ENCODE peak calls at places on chromosomes 13 and 19, in eight cellular contexts. P is cardiac muscle cell, N is psoas muscle, K is PC-3, W is uterus, O is HCT116, E is WERI-Rb-1, S is tibial nerve. U is an unnamed sample.

GRCh38 chr13:103055166-103055565 is 11.1 kb downstream of the SLC10A2 start:
- DNase-seq in P (no peak), N (no peak), K (no peak), W (no peak), O (no peak), E (no peak), S (no peak), U (no peak)

GRCh38 chr19:32876236-32876918 is 6.8 kb upstream of the SLC7A9 start:
- DNase-seq in P (no peak), N (no peak), K (no peak), W (no peak), O (no peak), E (no peak), S (no peak), U (no peak)

GRCh38 chr13:32503727-32504126 is 34.9 kb downstream of the N4BP2L2 start:
- DNase-seq in P (no peak), N (no peak), K (no peak), W (no peak), O (no peak), E (no peak), S (no peak), U (no peak)

GRCh38 chr13:91351980-91352379 is 4.5 kb downstream of the MIR17HG start:
- DNase-seq in P (no peak), N (no peak), K (no peak), W (no peak), O (no peak), E (no peak), S (no peak), U (no peak)

GRCh38 chr19:32831611-32832010 is 38.0 kb downstream of the SLC7A9 start:
- DNase-seq in P (no peak), N (no peak), K (no peak), W (no peak), O (no peak), E (no peak), S (no peak), U (no peak)

GRCh38 chr13:106567421-106568224 is at the start of gene ARGLU1:
- DNase-seq in P (peak; percentile 95), N (peak; percentile 97), K (peak; percentile 89), W (peak; percentile 92), O (no peak), E (peak; percentile 98), S (peak; percentile 91), U (peak; percentile 94)

GRCh38 chr13:48431987-48432615 is 19.2 kb upstream of the LPAR6 start:
- DNase-seq in P (no peak), N (no peak), K (no peak), W (no peak), O (no peak), E (no peak), S (no peak), U (no peak)

GRCh38 chr19:1521636-1522035 is 2.2 kb upstream of the PLK5 start:
- DNase-seq in P (no peak), N (no peak), K (no peak), W (no peak), O (no peak), E (no peak), S (no peak), U (no peak)

GRCh38 chr13:85586422-85586831 is 212.8 kb downstream of the SLITRK6 start:
- DNase-seq in P (no peak), N (no peak), K (peak; percentile 97), W (no peak), O (no peak), E (no peak), S (no peak), U (no peak)

GRCh38 chr19:36041831-36042230 is 9.2 kb upstream of the CLIP3 start:
- DNase-seq in P (peak; percentile 8), N (no peak), K (peak; percentile 9), W (peak; percentile 63), O (no peak), E (no peak), S (no peak), U (no peak)

GRCh38 chr19:44800461-44800860 is 8.4 kb upstream of the BCAM start:
- DNase-seq in P (peak; percentile 91), N (peak; percentile 92), K (peak; percentile 69), W (peak; percentile 86), O (no peak), E (peak; percentile 91), S (peak; percentile 86), U (peak; percentile 82)
- H3K27ac ChIP-seq in P (peak overlapping the region; percentile 6), N (no peak overlapping the region), K (no peak overlapping the region), W (no peak overlapping the region), O (no peak overlapping the region), E (no peak overlapping the region), S (peak overlapping the region; percentile 29), U (no peak overlapping the region)

DNA sequence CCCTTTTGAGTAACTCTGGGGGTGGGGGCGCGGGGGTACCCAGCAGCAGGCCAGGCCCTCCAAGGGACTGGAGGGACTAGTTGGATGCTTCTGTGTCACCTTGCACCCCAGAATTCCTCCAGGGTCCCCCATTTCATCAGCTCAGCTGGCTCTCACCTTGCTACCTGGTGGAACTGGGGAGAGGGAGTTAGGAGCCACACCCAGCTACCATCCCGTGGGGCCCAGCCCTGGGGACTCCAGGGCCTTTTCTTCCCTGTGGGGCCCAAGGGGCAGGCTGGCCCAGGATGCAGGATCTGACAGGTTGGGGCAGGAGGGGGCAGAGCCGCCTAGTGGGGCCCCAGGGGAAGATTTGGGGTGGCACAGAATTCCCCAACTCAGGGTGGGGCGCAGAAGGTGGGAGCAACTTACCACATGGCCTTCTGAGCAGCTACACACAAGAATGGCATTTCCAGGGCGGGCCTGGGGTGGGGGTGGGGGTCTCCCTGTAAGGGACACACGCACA is 32.8 kb upstream of the NANOS3 start:
- DNase-seq in P (no peak), N (no peak), K (no peak), W (no peak), O (no peak), E (no peak), S (no peak), U (no peak)
- TF ChIP-seq CTCF in P (no peak), N (no peak), K (no peak), W (no peak), O (no peak), E (no peak), S (no peak), U (no peak)

DNA sequence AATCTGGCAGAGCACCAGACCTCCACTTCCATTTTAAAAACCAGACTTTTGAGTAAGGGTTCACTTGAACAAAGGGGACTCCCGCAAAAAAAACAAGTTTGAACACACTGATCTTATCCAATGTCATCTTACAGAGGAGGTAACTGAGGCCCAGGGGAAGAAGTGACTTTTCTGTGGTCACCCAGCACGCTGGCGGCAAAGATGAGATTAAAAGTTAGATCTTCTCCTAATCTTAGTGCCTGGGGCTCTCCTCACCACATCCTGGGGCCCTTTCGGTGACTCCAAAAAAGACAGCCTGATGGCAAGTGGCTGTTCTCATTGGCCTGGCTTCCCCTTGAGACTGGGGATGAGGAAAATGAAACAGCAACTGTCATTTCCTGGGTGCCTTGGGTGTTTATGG is 101.8 kb upstream of the ZNF98 start:
- DNase-seq in P (no peak), N (no peak), K (no peak), W (no peak), O (no peak), E (no peak), S (no peak), U (no peak)
- H3K9me3 ChIP-seq in P (no peaks in the 10 kb centered on the region), N (no peaks in the 10 kb centered on the region), K (peaks cover 11% of the 10 kb centered on the region), W (no peaks in the 10 kb centered on the region), O (peaks cover 8% of the 10 kb centered on the region), E (no peaks in the 10 kb centered on the region), S (no peaks in the 10 kb centered on the region), U (peaks cover 12% of the 10 kb centered on the region)

GRCh38 chr19:10740798-10741197 is 22.9 kb downstream of the DNM2 start:
- DNase-seq in P (no peak), N (no peak), K (peak; percentile 59), W (no peak), O (no peak), E (no peak), S (no peak), U (no peak)
- H3K27ac ChIP-seq in P (no peak overlapping the region), N (no peak overlapping the region), K (no peak overlapping the region), W (no peak overlapping the region), O (no peak overlapping the region), E (no peak overlapping the region), S (no peak overlapping the region), U (no peak overlapping the region)